ENCODE peak calls at places on chromosomes 12 and 14, in five cellular contexts. One of them, this sample, is unnamed.

GRCh38 chr14:43983721-43984120 is 523.4 kb downstream of the FSCB start:
- DNase-seq in GM12878: no peak
- DNase-seq in K562: no peak
- DNase-seq in A549: no peak
- DNase-seq in HepG2: no peak
- DNase-seq in this sample: no peak

GRCh38 chr14:96095581-96096476 is 56.7 kb downstream of the C14orf132 start:
- DNase-seq in GM12878: no peak
- DNase-seq in K562: no peak
- DNase-seq in A549: peak
- DNase-seq in HepG2: peak
- DNase-seq in this sample: peak

GRCh38 chr12:116969615-116970575 is 59.1 kb downstream of the FBXW8 start:
- DNase-seq in GM12878: no peak
- DNase-seq in K562: no peak
- DNase-seq in A549: no peak
- DNase-seq in HepG2: no peak
- DNase-seq in this sample: peak

GRCh38 chr12:45989857-45990467 is 412 bp downstream of the SCAF11 start:
- DNase-seq in GM12878: no peak
- DNase-seq in K562: peak
- DNase-seq in A549: no peak
- DNase-seq in HepG2: peak
- DNase-seq in this sample: peak

GRCh38 chr14:55572578-55572977 is 7.4 kb upstream of the KTN1 start:
- DNase-seq in GM12878: no peak
- DNase-seq in K562: no peak
- DNase-seq in A549: no peak
- DNase-seq in HepG2: peak
- DNase-seq in this sample: no peak

GRCh38 chr14:53847057-53847456 is 109.6 kb downstream of the BMP4 start:
- DNase-seq in GM12878: no peak
- DNase-seq in K562: no peak
- DNase-seq in A549: no peak
- DNase-seq in HepG2: no peak
- DNase-seq in this sample: no peak

GRCh38 chr12:10861366-10861765 is 12.1 kb upstream of the PRR4 start:
- DNase-seq in GM12878: no peak
- DNase-seq in K562: no peak
- DNase-seq in A549: no peak
- DNase-seq in HepG2: no peak
- DNase-seq in this sample: no peak

GRCh38 chr12:69007166-69007857 is 74.3 kb upstream of the CPM start:
- DNase-seq in GM12878: no peak
- DNase-seq in K562: no peak
- DNase-seq in A549: no peak
- DNase-seq in HepG2: no peak
- DNase-seq in this sample: peak

GRCh38 chr12:106945261-106945851 is 10.4 kb upstream of the TMEM263 start:
- DNase-seq in GM12878: no peak
- DNase-seq in K562: no peak
- DNase-seq in A549: no peak
- DNase-seq in HepG2: no peak
- DNase-seq in this sample: peak

GRCh38 chr14:61973981-61974380 is 211.8 kb downstream of the SNAPC1 start:
- DNase-seq in GM12878: no peak
- DNase-seq in K562: no peak
- DNase-seq in A549: no peak
- DNase-seq in HepG2: no peak
- DNase-seq in this sample: no peak

GRCh38 chr12:2336409-2336829 is 283.6 kb downstream of the CACNA1C start:
- DNase-seq in GM12878: peak
- DNase-seq in K562: peak
- DNase-seq in A549: no peak
- DNase-seq in HepG2: no peak
- DNase-seq in this sample: no peak

GRCh38 chr12:16844875-16845274 is 238.9 kb upstream of the LMO3 start:
- DNase-seq in GM12878: no peak
- DNase-seq in K562: no peak
- DNase-seq in A549: no peak
- DNase-seq in HepG2: peak
- DNase-seq in this sample: peak

GRCh38 chr12:27822076-27822712 is 42.2 kb upstream of the MANSC4 start:
- DNase-seq in GM12878: peak
- DNase-seq in K562: no peak
- DNase-seq in A549: no peak
- DNase-seq in HepG2: no peak
- DNase-seq in this sample: no peak

GRCh38 chr12:1367331-1367730 is 227.1 kb downstream of the FBXL14 start:
- DNase-seq in GM12878: no peak
- DNase-seq in K562: no peak
- DNase-seq in A549: no peak
- DNase-seq in HepG2: peak
- DNase-seq in this sample: no peak

GRCh38 chr12:48988030-48988649 is 10.0 kb downstream of the WNT1 start:
- DNase-seq in GM12878: no peak
- DNase-seq in K562: peak
- DNase-seq in A549: peak
- DNase-seq in HepG2: peak
- DNase-seq in this sample: peak

GRCh38 chr14:37116933-37117844 is 55.2 kb downstream of the SLC25A21 start:
- DNase-seq in GM12878: no peak
- DNase-seq in K562: no peak
- DNase-seq in A549: peak
- DNase-seq in HepG2: peak
- DNase-seq in this sample: peak

GRCh38 chr12:33994857-33995808 is 27.2 kb upstream of the ALG10 start:
- DNase-seq in GM12878: no peak
- DNase-seq in K562: no peak
- DNase-seq in A549: no peak
- DNase-seq in HepG2: no peak
- DNase-seq in this sample: no peak

GRCh38 chr12:116478243-116478773 is 80.9 kb upstream of the MAP1LC3B2 start:
- DNase-seq in GM12878: no peak
- DNase-seq in K562: no peak
- DNase-seq in A549: no peak
- DNase-seq in HepG2: no peak
- DNase-seq in this sample: no peak

GRCh38 chr12:108699955-108700563 is 31.3 kb downstream of the CORO1C start:
- DNase-seq in GM12878: no peak
- DNase-seq in K562: peak
- DNase-seq in A549: no peak
- DNase-seq in HepG2: no peak
- DNase-seq in this sample: no peak

GRCh38 chr14:73935666-73936065 is 14.2 kb downstream of the FAM161B start:
- DNase-seq in GM12878: no peak
- DNase-seq in K562: peak
- DNase-seq in A549: peak
- DNase-seq in HepG2: no peak
- DNase-seq in this sample: peak

GRCh38 chr12:62813031-62813829 is 121.7 kb downstream of the PPM1H start:
- DNase-seq in GM12878: no peak
- DNase-seq in K562: peak
- DNase-seq in A549: peak
- DNase-seq in HepG2: no peak
- DNase-seq in this sample: peak

GRCh38 chr12:12015073-12015685 is 55.6 kb upstream of the BCL2L14 start:
- DNase-seq in GM12878: no peak
- DNase-seq in K562: no peak
- DNase-seq in A549: no peak
- DNase-seq in HepG2: no peak
- DNase-seq in this sample: no peak

GRCh38 chr12:15049456-15050153 is 76.8 kb downstream of the PDE6H start:
- DNase-seq in GM12878: no peak
- DNase-seq in K562: no peak
- DNase-seq in A549: no peak
- DNase-seq in HepG2: no peak
- DNase-seq in this sample: no peak

GRCh38 chr12:112406519-112407488 is 2.6 kb downstream of the RPL6 start:
- DNase-seq in GM12878: no peak
- DNase-seq in K562: no peak
- DNase-seq in A549: no peak
- DNase-seq in HepG2: no peak
- DNase-seq in this sample: no peak

DNA sequence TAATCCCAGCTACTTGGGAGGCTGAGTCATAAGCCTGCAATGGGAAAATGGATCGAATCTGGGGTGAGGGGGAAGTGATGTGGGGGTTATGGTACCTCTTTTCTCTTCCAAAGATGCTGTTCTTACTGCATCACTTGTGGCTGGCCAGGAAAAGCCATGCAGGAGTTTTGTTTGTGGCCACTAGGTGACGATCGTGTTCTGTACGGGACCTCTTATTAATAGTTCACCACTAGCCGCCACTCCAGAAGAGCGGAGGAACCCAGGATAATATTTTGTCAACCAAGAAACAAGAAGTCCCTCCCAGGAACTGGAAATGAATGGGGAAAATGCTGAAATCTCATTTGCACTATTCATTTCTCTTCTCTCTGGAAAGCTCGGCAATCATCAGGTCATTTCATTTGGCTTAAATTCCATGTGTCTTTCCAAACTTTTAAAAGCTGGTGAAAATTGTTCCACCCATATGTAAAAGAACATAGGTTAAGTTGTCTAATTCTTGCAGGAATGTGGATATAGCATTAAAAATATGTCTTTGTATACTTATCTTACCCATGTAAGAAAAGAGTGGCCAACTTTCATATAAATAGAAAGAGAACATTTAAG is 8.9 kb downstream of the GPR65 start:
- DNase-seq in GM12878: no peak
- DNase-seq in K562: peak
- DNase-seq in A549: peak
- DNase-seq in HepG2: peak
- DNase-seq in this sample: peak
- TF ChIP-seq JUNB in GM12878: no peak
- TF ChIP-seq JUNB in K562: no peak
- TF ChIP-seq JUNB in A549: no peak
- TF ChIP-seq JUNB in HepG2: no peak
- TF ChIP-seq JUNB in this sample: no peak

DNA sequence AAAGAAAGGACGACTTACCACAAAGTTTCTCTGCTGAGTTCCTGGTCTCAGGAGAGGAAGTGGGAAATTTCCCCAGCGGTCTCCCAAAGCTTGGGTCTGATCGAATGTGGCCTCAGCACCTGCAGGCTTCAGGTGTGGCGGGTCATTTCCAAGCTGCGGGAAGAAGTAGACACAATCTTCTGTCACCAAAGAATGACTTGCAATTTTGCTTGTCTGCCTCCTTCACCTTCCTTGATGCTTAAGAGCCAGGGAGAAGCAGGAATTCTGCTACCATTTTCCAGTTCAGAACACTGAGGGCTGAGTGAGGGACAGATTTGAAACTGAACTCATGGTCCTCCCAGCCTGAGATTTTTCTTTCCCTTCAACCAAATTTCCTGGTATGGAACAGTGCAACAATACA is 87.8 kb downstream of the RIMBP2 start:
- DNase-seq in GM12878: no peak
- DNase-seq in K562: no peak
- DNase-seq in A549: no peak
- DNase-seq in HepG2: no peak
- DNase-seq in this sample: no peak
- TF ChIP-seq JUNB in GM12878: no peak
- TF ChIP-seq JUNB in K562: no peak
- TF ChIP-seq JUNB in A549: no peak
- TF ChIP-seq JUNB in HepG2: no peak
- TF ChIP-seq JUNB in this sample: no peak

GRCh38 chr12:31536672-31537071 is 54.3 kb downstream of the DENND5B start:
- DNase-seq in GM12878: no peak
- DNase-seq in K562: no peak
- DNase-seq in A549: no peak
- DNase-seq in HepG2: no peak
- DNase-seq in this sample: no peak
- TF ChIP-seq JUNB in GM12878: no peak
- TF ChIP-seq JUNB in K562: no peak
- TF ChIP-seq JUNB in A549: no peak
- TF ChIP-seq JUNB in HepG2: no peak
- TF ChIP-seq JUNB in this sample: no peak

GRCh38 chr12:125065753-125066570 is 727 bp downstream of the AACS start:
- DNase-seq in GM12878: no peak
- DNase-seq in K562: no peak
- DNase-seq in A549: peak
- DNase-seq in HepG2: no peak
- DNase-seq in this sample: no peak
- TF ChIP-seq JUNB in GM12878: no peak
- TF ChIP-seq JUNB in K562: no peak
- TF ChIP-seq JUNB in A549: no peak
- TF ChIP-seq JUNB in HepG2: no peak
- TF ChIP-seq JUNB in this sample: no peak

GRCh38 chr12:54258286-54258685 is 21.6 kb downstream of the CBX5 start:
- DNase-seq in GM12878: no peak
- DNase-seq in K562: peak
- DNase-seq in A549: no peak
- DNase-seq in HepG2: no peak
- DNase-seq in this sample: peak
- TF ChIP-seq JUNB in GM12878: no peak
- TF ChIP-seq JUNB in K562: no peak
- TF ChIP-seq JUNB in A549: no peak
- TF ChIP-seq JUNB in HepG2: no peak
- TF ChIP-seq JUNB in this sample: no peak

DNA sequence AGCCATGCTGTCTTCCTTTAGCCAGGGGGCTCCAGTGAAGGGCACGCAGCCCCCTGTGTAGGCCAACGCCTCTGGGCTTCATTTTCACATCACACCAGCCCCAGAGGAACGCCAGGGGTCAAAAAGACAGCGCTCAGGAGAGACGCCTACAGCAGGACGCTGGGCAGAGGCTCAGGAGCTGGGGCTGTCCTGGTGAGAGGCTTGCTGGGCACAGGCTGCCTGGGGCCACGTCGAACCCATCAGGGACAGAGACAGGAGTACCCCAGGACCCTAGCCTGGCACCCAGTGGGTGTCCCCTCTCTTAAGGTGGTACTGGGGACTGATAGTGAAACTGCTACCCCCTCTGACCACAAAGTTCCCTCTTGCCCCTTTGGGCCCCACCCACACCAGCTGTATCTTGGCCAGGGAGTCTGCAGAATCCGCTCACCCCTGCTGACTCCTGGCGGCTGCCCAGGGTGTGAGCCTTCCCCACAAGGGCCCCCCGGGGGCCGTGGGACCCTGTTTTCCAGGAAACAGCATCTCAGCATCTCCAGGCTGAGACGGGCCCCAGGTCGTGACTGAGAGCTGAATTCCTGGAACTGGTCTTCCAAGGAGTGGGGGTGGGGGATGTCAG is 321.7 kb upstream of the RTL1 start:
- DNase-seq in GM12878: no peak
- DNase-seq in K562: peak
- DNase-seq in A549: no peak
- DNase-seq in HepG2: no peak
- DNase-seq in this sample: no peak
- TF ChIP-seq JUNB in GM12878: no peak
- TF ChIP-seq JUNB in K562: no peak
- TF ChIP-seq JUNB in A549: no peak
- TF ChIP-seq JUNB in HepG2: no peak
- TF ChIP-seq JUNB in this sample: no peak

GRCh38 chr12:51922762-51923505 is 15.6 kb downstream of the ACVRL1 start:
- DNase-seq in GM12878: peak
- DNase-seq in K562: no peak
- DNase-seq in A549: no peak
- DNase-seq in HepG2: no peak
- DNase-seq in this sample: peak
- TF ChIP-seq JUNB in GM12878: no peak
- TF ChIP-seq JUNB in K562: no peak
- TF ChIP-seq JUNB in A549: no peak
- TF ChIP-seq JUNB in HepG2: no peak
- TF ChIP-seq JUNB in this sample: no peak